ENCODE peak calls at places on chromosome 1, in five cellular contexts. U is IMR-90, Z is H1, A is H9, K is mesenchymal stem cell. P is an unnamed sample.

GRCh38 chr1:32701951-32702598 is 495 bp downstream of the SYNC start:
- DNase-seq in U (peak; percentile 33), Z (no peak), A (no peak), K (peak; percentile 57), P (no peak)

GRCh38 chr1:50610563-50610962 is 187.3 kb upstream of the DMRTA2 start:
- DNase-seq in U (no peak), Z (no peak), A (no peak), K (no peak), P (no peak)

GRCh38 chr1:20110679-20111078 is 8.7 kb downstream of the PLA2G2D start:
- DNase-seq in U (peak; percentile 61), Z (no peak), A (no peak), K (no peak), P (no peak)

GRCh38 chr1:117899801-117900200 is 29.6 kb downstream of the GDAP2 start:
- DNase-seq in U (no peak), Z (no peak), A (no peak), K (no peak), P (no peak)

GRCh38 chr1:207463571-207463970 is 9.4 kb downstream of the CR2 start:
- DNase-seq in U (no peak), Z (no peak), A (no peak), K (no peak), P (no peak)

GRCh38 chr1:38133781-38134180 is 87.2 kb upstream of the POU3F1 start:
- DNase-seq in U (no peak), Z (no peak), A (no peak), K (no peak), P (no peak)

GRCh38 chr1:231357831-231358354 is 19.8 kb downstream of the SPRTN start:
- DNase-seq in U (peak; percentile 79), Z (no peak), A (no peak), K (peak; percentile 78), P (peak; percentile 38)

GRCh38 chr1:24151175-24151533 is 8.2 kb upstream of the IL22RA1 start:
- DNase-seq in U (no peak), Z (peak; percentile 66), A (peak; percentile 96), K (no peak), P (peak; percentile 71)

GRCh38 chr1:230385930-230386329 is 40.2 kb downstream of the PGBD5 start:
- DNase-seq in U (no peak), Z (no peak), A (no peak), K (no peak), P (no peak)

GRCh38 chr1:181101581-181102226 is 13.2 kb downstream of the IER5 start:
- DNase-seq in U (peak; percentile 74), Z (no peak), A (peak; percentile 80), K (peak; percentile 64), P (no peak)

GRCh38 chr1:181103404-181103803 is 14.9 kb downstream of the IER5 start:
- DNase-seq in U (no peak), Z (no peak), A (no peak), K (no peak), P (no peak)

GRCh38 chr1:181100924-181101323 is 12.4 kb downstream of the IER5 start:
- DNase-seq in U (no peak), Z (no peak), A (no peak), K (no peak), P (no peak)

GRCh38 chr1:181104042-181104789 is 15.7 kb downstream of the IER5 start:
- DNase-seq in U (no peak), Z (no peak), A (no peak), K (no peak), P (no peak)

GRCh38 chr1:181102841-181103240 is 14.3 kb downstream of the IER5 start:
- DNase-seq in U (no peak), Z (no peak), A (no peak), K (peak; percentile 60), P (no peak)
- H2AK5ac ChIP-seq in U (peak overlapping the region; percentile 90), Z (no peak overlapping the region), A (no peak overlapping the region), K (peak overlapping the region; percentile 95), P (no peak overlapping the region)

DNA sequence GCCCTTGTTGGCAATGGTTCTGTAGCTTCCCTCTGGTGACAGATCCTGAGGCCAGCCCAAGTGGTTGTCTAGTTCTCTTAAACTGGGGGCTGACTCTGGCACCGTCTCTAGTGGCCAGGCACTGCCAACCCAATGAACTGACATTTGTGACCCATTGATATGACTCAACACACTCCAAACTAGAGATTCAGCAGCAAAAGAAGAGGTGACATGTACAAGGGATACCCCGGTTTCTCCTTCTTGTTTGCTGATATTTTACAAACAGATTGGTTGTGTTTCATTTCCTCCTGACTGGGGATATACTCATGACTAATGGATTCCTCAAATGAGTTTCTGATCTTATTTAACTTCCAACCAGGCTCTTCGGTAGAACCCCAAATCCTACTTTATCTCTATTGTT is 65.9 kb upstream of the DNAJC6 start:
- DNase-seq in U (no peak), Z (no peak), A (no peak), K (no peak), P (no peak)
- H4K91ac ChIP-seq in U (no peak overlapping the region), Z (no peak overlapping the region), A (no peak overlapping the region), K (no peak overlapping the region), P (no peak overlapping the region)

GRCh38 chr1:239804265-239804664 is 287.4 kb upstream of the FMN2 start:
- DNase-seq in U (no peak), Z (no peak), A (no peak), K (no peak), P (no peak)

GRCh38 chr1:239803666-239804228 is 287.9 kb upstream of the FMN2 start:
- DNase-seq in U (no peak), Z (no peak), A (no peak), K (no peak), P (no peak)

GRCh38 chr1:239805888-239806772 is 285.6 kb upstream of the FMN2 start:
- DNase-seq in U (no peak), Z (no peak), A (no peak), K (no peak), P (no peak)

GRCh38 chr1:239805042-239805441 is 286.6 kb upstream of the FMN2 start:
- DNase-seq in U (no peak), Z (no peak), A (no peak), K (no peak), P (no peak)

DNA sequence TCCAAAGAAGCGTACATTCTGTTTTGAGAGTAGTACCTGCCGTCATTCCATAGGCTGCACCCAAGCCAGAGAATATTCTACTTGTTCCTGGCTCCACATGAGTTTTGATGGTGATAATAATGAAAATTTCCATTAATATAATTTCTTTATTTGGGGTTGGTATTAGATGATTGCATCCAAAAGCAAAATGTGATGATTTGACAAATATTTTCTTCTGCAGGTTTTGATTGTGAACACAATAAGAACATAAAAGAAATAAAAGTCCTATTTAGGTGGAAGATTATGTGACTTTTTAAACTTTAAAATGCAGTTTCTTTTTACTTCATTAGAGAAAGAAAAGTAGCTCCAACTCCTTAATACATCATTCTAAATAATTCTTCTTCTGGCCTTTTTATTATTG is 284.8 kb upstream of the FMN2 start:
- DNase-seq in U (no peak), Z (no peak), A (no peak), K (no peak), P (no peak)
- H2BK15ac ChIP-seq in U (no peak overlapping the region), Z (no peak overlapping the region), A (no peak overlapping the region), K (no peak overlapping the region), P (no peak overlapping the region)

DNA sequence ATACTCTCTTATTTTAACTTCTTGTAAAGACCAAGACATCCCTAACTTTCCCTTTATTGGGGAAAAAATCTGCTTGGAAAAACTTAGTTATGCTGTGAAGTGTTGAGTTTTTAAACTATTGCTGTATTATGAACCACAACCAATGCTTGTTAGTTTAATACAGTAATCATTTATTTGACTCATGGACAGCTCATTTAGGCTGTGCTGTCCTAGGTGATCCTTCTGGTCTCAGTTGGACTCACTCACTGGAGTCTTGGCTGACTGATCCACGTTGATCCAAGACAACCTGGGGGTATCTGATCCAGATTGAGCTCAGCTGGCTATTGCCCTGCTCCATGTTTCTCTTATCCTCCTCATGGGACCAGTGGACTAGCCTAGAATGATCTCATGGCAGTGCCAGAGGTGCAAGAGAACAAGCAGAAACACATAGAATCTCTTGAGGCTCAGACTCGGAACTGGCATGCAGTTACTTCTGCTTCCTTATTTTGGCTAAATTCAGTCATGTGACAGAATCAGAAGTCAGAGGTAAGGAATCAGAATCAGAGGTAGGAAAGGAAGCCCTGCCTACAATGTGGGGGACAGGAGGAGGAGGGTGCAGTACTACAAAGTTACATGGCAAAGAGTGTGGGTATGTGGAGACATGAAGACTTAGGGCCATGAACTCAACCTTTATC is 156.5 kb downstream of the FGGY start:
- DNase-seq in U (peak; percentile 58), Z (no peak), A (no peak), K (no peak), P (no peak)
- H2AK5ac ChIP-seq in U (peak overlapping the region; percentile 10), Z (no peak overlapping the region), A (no peak overlapping the region), K (no peak overlapping the region), P (no peak overlapping the region)

DNA sequence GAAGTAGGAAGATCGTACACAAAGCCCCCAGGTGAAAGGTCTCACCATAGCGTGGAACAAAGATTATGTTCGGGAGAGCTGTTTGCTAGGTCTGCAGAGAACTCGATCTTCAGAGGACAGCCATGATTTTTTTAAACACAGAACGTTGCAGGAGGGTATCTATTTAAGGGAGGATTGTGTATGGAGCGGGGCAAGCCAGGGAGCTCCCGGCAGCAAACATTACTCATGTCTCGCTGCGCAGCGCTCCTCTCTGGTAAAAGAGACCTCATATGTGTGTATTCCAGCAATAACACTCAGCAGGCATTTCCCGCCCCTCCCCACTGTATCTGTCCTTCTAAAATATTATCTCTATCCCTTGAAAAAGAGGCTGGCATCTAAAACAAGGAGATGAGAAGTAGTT is 2.7 kb downstream of the GLIS1 start:
- DNase-seq in U (peak; percentile 78), Z (no peak), A (no peak), K (no peak), P (no peak)
- H4K91ac ChIP-seq in U (peak overlapping the region; percentile 80), Z (no peak overlapping the region), A (no peak overlapping the region), K (no peak overlapping the region), P (no peak overlapping the region)

DNA sequence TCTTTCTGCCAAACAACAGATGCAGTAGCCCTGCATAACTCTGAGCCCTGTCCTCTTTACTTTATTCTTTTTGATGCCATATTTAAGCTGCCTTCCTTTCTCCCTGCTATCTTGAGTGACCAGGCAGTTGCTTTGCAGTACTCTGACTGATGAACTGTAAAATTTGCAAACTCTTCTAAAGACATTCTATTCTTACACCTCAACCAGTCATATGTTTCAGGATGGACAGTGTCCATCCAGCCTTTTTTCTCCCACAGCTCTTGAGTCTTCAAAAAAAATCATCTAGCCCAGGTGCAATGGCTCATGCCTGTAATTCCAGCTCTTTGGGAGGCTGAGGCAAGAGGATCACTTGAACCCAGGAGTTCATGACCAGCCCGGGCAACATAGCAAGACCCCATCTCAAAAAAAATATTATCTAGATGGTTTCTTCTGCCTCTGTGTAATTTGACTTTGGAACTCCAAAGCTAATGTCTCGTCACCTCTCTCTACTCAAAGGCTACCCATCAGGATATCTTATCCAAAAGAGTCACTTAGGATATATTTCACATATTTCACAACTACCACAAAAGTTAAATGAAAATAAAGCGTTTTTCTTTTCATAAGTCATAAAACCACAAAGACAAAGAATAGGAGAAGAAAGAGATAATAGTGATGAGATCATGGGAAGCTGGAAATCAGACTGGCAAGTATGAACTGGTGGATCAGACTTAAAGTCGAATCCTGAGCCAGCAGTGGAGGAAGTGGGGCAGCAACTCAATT is 54.6 kb upstream of the IPO9 start:
- DNase-seq in U (peak; percentile 89), Z (no peak), A (no peak), K (peak; percentile 70), P (no peak)
- H2BK15ac ChIP-seq in U (peak overlapping the region; percentile 13), Z (no peak overlapping the region), A (no peak overlapping the region), K (no peak overlapping the region), P (no peak overlapping the region)